ENCODE peak calls at places on chromosomes 1 and 21, in five cellular contexts. A is neuronal stem cell, F is IMR-90, R is trophoblast cell, Q is H9. M is an unnamed sample.

GRCh38 chr1:37553927-37554808 is at the start of gene SNIP1:
- DNase-seq in A (peak; percentile 71), F (peak; percentile 88), R (peak; percentile 98), Q (peak; percentile 94), M (peak; percentile 95)

GRCh38 chr1:156356875-156357534 is 12.0 kb upstream of the RHBG start:
- DNase-seq in A (peak; percentile 44), F (no peak), R (peak; percentile 64), Q (peak; percentile 96), M (peak; percentile 40)

GRCh38 chr1:27253611-27254010 is 19.2 kb downstream of the WDTC1 start:
- DNase-seq in A (no peak), F (no peak), R (no peak), Q (no peak), M (no peak)

GRCh38 chr1:228830954-228831481 is 95.7 kb downstream of the RHOU start:
- DNase-seq in A (no peak), F (peak; percentile 65), R (peak; percentile 58), Q (no peak), M (peak; percentile 74)

GRCh38 chr1:39898648-39899603 is 2.8 kb downstream of the MYCL start:
- DNase-seq in A (peak; percentile 88), F (peak; percentile 64), R (peak; percentile 70), Q (peak; percentile 93), M (peak; percentile 65)

GRCh38 chr1:209455666-209456065 is 127.8 kb upstream of the CAMK1G start:
- DNase-seq in A (no peak), F (no peak), R (no peak), Q (no peak), M (no peak)

GRCh38 chr1:47229884-47230691 is 1.9 kb downstream of the TAL1 start:
- DNase-seq in A (no peak), F (no peak), R (no peak), Q (no peak), M (no peak)

GRCh38 chr1:41977329-41977728 is 58.6 kb upstream of the HIVEP3 start:
- DNase-seq in A (no peak), F (no peak), R (no peak), Q (no peak), M (no peak)

GRCh38 chr1:46812065-46812750 is 13.4 kb downstream of the CYP4B1 start:
- DNase-seq in A (no peak), F (no peak), R (no peak), Q (no peak), M (no peak)

GRCh38 chr1:75265792-75266191 is 131.6 kb downstream of the LHX8 start:
- DNase-seq in A (peak; percentile 46), F (peak; percentile 6), R (peak; percentile 87), Q (no peak), M (peak; percentile 42)

GRCh38 chr1:16138772-16139221 is 17.1 kb downstream of the EPHA2 start:
- DNase-seq in A (no peak), F (peak; percentile 32), R (peak; percentile 30), Q (no peak), M (peak; percentile 44)

GRCh38 chr1:35049116-35049515 is 17.4 kb upstream of the ZMYM6 start:
- DNase-seq in A (no peak), F (no peak), R (no peak), Q (peak; percentile 41), M (peak; percentile 32)

GRCh38 chr1:229065613-229066012 is 205.3 kb upstream of the RAB4A start:
- DNase-seq in A (no peak), F (no peak), R (no peak), Q (no peak), M (no peak)

GRCh38 chr1:159171254-159171687 is at the start of gene CADM3:
- DNase-seq in A (peak; percentile 61), F (no peak), R (no peak), Q (peak; percentile 59), M (no peak)

DNA sequence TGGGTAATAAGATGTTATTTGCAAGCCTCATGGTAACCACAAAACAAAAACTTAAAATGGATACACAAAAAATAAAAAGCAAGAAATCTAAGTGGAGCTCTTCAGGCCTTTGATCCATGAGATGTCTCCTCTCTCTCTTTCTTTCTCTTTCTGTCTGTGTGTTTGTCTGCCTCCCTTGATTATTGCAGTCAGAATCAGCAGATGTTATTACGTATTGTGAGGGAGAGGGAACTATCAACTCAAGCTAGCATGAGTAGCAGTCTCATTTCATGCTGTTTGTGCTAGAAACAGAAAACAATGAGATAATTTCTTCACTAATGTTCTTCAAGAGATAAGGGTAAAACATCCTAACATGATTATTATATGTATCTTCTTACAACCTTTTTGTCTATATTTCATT is 103.6 kb upstream of the PDC start:
- DNase-seq in A (no peak), F (peak; percentile 19), R (no peak), Q (no peak), M (no peak)
- H4K8ac ChIP-seq in A (no peak overlapping the region), F (no peak overlapping the region), R (no peak overlapping the region), Q (no peak overlapping the region), M (no peak overlapping the region)

DNA sequence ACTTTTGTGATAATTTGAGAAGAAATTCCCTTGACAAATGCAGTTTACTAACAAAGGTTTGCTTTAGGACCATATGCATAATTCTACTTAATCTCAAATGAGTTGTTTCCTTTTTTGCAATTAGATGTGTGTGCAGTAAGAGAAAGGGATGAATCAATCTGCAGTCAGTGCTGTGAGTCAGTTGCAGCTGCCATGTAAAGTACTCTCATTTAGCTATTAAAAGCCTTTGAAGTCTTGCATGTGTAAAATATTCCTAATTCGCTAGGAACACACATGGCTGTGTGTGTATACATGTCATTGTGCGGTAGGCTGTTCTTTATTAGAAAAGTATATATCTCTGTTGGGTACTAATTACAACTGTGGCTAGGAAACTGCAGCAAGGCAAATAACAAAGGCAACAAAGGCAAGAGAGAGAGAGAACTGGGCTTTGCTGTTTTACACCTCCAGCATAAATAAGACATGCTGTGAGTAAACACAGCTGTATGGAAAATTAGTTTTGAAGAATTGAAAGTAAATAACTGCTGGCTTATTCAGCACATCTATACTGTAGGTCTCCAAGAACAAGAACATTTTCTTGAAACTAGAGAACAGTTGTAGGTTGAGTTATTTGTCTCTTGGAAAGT is 41.7 kb downstream of the EPB41 start:
- DNase-seq in A (peak; percentile 8), F (peak; percentile 47), R (no peak), Q (no peak), M (peak; percentile 6)
- H2AFZ ChIP-seq in A (no peak overlapping the region), F (no peak overlapping the region), R (no peak overlapping the region), Q (no peak overlapping the region), M (no peak overlapping the region)

GRCh38 chr1:117930173-117930447 is 571 bp downstream of the WDR3 start:
- DNase-seq in A (peak; percentile 8), F (no peak), R (no peak), Q (no peak), M (no peak)
- H3K23ac ChIP-seq in A (peak overlapping the region; percentile 16), F (peak overlapping the region; percentile 19), R (no peak overlapping the region), Q (no peak overlapping the region), M (no peak overlapping the region)

GRCh38 chr21:45487891-45488600 is 54.2 kb downstream of the SLC19A1 start:
- DNase-seq in A (no peak), F (no peak), R (no peak), Q (no peak), M (no peak)

GRCh38 chr21:45484318-45484717 is 57.9 kb downstream of the SLC19A1 start:
- DNase-seq in A (no peak), F (no peak), R (no peak), Q (no peak), M (no peak)

GRCh38 chr21:45485686-45486442 is 56.4 kb downstream of the SLC19A1 start:
- DNase-seq in A (no peak), F (no peak), R (no peak), Q (no peak), M (no peak)

GRCh38 chr21:45487161-45487806 is 55.0 kb downstream of the SLC19A1 start:
- DNase-seq in A (no peak), F (no peak), R (no peak), Q (no peak), M (no peak)

GRCh38 chr21:45486443-45487160 is 55.6 kb downstream of the SLC19A1 start:
- DNase-seq in A (no peak), F (no peak), R (no peak), Q (no peak), M (no peak)
- H4K8ac ChIP-seq in A (no peak overlapping the region), F (no peak overlapping the region), R (no peak overlapping the region), Q (no peak overlapping the region), M (no peak overlapping the region)

GRCh38 chr1:177287996-177288395 is 117.2 kb downstream of the BRINP2 start:
- DNase-seq in A (no peak), F (peak; percentile 2), R (no peak), Q (no peak), M (no peak)
- H2AFZ ChIP-seq in A (no peak overlapping the region), F (no peak overlapping the region), R (no peak overlapping the region), Q (no peak overlapping the region), M (no peak overlapping the region)

GRCh38 chr1:9852410-9853301 is 28.9 kb upstream of the CLSTN1 start:
- DNase-seq in A (no peak), F (peak; percentile 59), R (peak; percentile 66), Q (no peak), M (peak; percentile 74)
- H3K23ac ChIP-seq in A (no peak overlapping the region), F (no peak overlapping the region), R (no peak overlapping the region), Q (no peak overlapping the region), M (no peak overlapping the region)

GRCh38 chr1:44496541-44497171 is 91.6 kb downstream of the RNF220 start:
- DNase-seq in A (no peak), F (no peak), R (no peak), Q (no peak), M (no peak)
- H4K8ac ChIP-seq in A (no peak overlapping the region), F (no peak overlapping the region), R (no peak overlapping the region), Q (no peak overlapping the region), M (no peak overlapping the region)

GRCh38 chr1:153494976-153495535 is 34.6 kb upstream of the S100A7 start:
- DNase-seq in A (peak; percentile 84), F (peak; percentile 52), R (peak; percentile 83), Q (peak; percentile 95), M (peak; percentile 70)
- H2AFZ ChIP-seq in A (no peak overlapping the region), F (peak overlapping the region; percentile 4), R (no peak overlapping the region), Q (peak overlapping the region; percentile 50), M (no peak overlapping the region)

GRCh38 chr1:54764922-54765561 is 719 bp upstream of the PARS2 start:
- DNase-seq in A (no peak), F (no peak), R (no peak), Q (no peak), M (no peak)

GRCh38 chr1:54766726-54767125 is 2.4 kb upstream of the PARS2 start:
- DNase-seq in A (no peak), F (no peak), R (no peak), Q (no peak), M (no peak)

GRCh38 chr1:54767526-54767925 is 3.2 kb upstream of the PARS2 start:
- DNase-seq in A (no peak), F (no peak), R (no peak), Q (no peak), M (no peak)

GRCh38 chr1:54763814-54764131 is 550 bp downstream of the PARS2 start:
- DNase-seq in A (no peak), F (no peak), R (no peak), Q (no peak), M (no peak)

GRCh38 chr1:54764132-54764921 is at the start of gene PARS2:
- DNase-seq in A (peak; percentile 100), F (peak; percentile 100), R (peak; percentile 100), Q (peak; percentile 98), M (peak; percentile 100)
- H3K23ac ChIP-seq in A (peak within 1 kb of the TSS; percentile 92), F (peak within 1 kb of the TSS; percentile 77), R (no peak within 1 kb of the TSS), Q (no peak within 1 kb of the TSS), M (no peak within 1 kb of the TSS)

GRCh38 chr21:37631319-37632117 is 264.9 kb downstream of the DYRK1A start:
- DNase-seq in A (peak; percentile 27), F (no peak), R (no peak), Q (peak; percentile 63), M (peak; percentile 25)
- H4K8ac ChIP-seq in A (no peak overlapping the region), F (no peak overlapping the region), R (no peak overlapping the region), Q (no peak overlapping the region), M (no peak overlapping the region)